ENCODE peak calls at places on chromosomes 6 and 20, in six cellular contexts. A, Q, V, S, H and T are unnamed samples.

GRCh38 chr20:35607003-35607735 is 8.5 kb upstream of the SPAG4 start:
- DNase-seq in A (no peak), Q (no peak), V (peak), S (no peak), H (peak), T (no peak)

GRCh38 chr6:139406577-139407343 is 32.3 kb upstream of the CITED2 start:
- DNase-seq in A (no peak), Q (no peak), V (peak), S (no peak), H (no peak), T (no peak)

GRCh38 chr20:37102571-37102970 is 6.8 kb upstream of the RBL1 start:
- DNase-seq in A (no peak), Q (no peak), V (no peak), S (no peak), H (no peak), T (no peak)

GRCh38 chr6:111758608-111759293 is 114.5 kb downstream of the FYN start:
- DNase-seq in A (no peak), Q (no peak), V (no peak), S (no peak), H (no peak), T (no peak)

GRCh38 chr20:13800728-13801134 is 15.9 kb downstream of the NDUFAF5 start:
- DNase-seq in A (peak), Q (peak), V (peak), S (peak), H (peak), T (no peak)

GRCh38 chr20:46253391-46253790 is 54.9 kb downstream of the CDH22 start:
- DNase-seq in A (no peak), Q (peak), V (peak), S (no peak), H (peak), T (no peak)

GRCh38 chr20:34552569-34552968 is 5.9 kb upstream of the MAP1LC3A start:
- DNase-seq in A (no peak), Q (no peak), V (no peak), S (no peak), H (no peak), T (no peak)

GRCh38 chr6:36019167-36019566 is 5.3 kb downstream of the SLC26A8 start:
- DNase-seq in A (no peak), Q (no peak), V (no peak), S (no peak), H (no peak), T (no peak)

GRCh38 chr6:8335371-8335770 is 100.0 kb downstream of the SLC35B3 start:
- DNase-seq in A (no peak), Q (no peak), V (no peak), S (no peak), H (no peak), T (no peak)

GRCh38 chr6:16168858-16169257 is 40.0 kb downstream of the MYLIP start:
- DNase-seq in A (peak), Q (no peak), V (no peak), S (no peak), H (no peak), T (no peak)

GRCh38 chr20:12030470-12030869 is 112.8 kb downstream of the BTBD3 start:
- DNase-seq in A (no peak), Q (no peak), V (no peak), S (no peak), H (no peak), T (no peak)

DNA sequence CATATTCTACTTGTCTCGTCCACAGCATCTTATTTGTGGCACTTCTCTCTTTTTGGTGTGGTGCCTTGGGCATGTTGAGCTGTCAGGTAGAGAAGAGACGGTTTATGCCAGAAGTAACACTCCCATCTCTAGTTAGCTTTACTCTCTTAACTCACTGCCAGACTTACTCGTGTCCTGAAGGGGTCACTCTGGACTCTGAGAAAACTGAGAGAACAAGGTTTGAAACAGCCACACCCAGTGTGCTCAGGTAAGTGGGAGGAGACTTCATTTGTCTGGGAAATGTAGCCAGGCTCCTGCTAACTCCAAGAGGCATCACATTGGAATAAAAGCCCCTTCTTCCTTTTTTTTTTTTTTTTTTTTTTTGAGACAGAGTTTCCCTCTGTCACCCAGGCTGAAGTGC is 360.8 kb downstream of the QKI start:
- DNase-seq in A (no peak), Q (no peak), V (no peak), S (no peak), H (no peak), T (no peak)
- TF ChIP-seq CTCF in A (no peak), Q (no peak), V (no peak), S (no peak), H (no peak), T (no peak)

DNA sequence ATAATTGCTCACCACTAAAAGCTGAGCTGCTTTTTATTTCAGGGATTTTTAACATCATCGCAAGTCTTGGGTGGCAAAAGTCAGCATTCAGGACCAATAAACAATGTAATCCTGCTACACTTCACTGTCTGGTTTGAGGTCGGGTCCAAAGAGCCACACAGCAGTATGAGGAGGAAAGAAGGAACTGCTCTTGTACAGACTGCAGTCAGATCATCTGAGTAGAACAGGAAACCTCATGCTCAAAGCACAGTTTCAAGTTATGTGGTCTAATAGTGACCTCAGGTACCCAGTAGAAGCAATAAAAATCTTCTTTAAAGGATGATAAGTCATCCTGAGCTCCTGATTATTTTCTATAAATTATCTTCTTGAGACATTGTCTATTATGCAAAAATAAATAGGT is 211.4 kb downstream of the FUT9 start:
- DNase-seq in A (no peak), Q (no peak), V (no peak), S (no peak), H (no peak), T (no peak)
- TF ChIP-seq CTCF in A (no peak), Q (no peak), V (no peak), S (no peak), H (no peak), T (no peak)

GRCh38 chr6:146381486-146381885 is 162.1 kb upstream of the RAB32 start:
- DNase-seq in A (no peak), Q (no peak), V (no peak), S (no peak), H (no peak), T (no peak)
- TF ChIP-seq CTCF in A (peak), Q (no peak), V (peak), S (no peak), H (no peak), T (peak)

DNA sequence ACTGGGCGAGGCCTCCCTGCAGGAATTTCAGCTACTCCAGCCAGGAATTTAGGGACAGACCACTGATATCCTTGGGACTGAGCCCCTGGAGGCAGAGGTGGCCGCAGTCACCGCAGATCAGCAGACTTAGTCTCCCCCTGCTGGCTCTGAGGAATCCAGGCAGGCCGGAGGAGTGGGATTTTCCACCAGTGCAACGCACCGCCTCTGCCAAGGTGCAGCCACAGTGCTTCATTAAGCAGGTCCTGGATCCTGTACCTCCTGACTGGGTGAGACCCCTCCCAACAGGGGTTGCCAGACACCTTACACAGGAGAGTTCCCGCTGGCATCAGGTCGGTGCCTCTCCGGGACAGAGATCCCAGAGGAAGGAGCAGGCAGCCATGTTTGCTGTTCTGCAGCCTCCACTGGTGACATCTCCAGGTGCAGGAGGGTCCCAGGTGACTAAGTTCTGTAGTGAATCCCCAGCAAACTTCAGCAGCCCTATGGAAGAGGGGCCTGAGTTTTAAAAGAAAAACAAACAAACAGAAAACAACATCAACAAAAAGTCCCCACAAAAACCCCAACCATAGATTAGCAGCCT is 515.2 kb downstream of the FRK start:
- DNase-seq in A (no peak), Q (no peak), V (no peak), S (no peak), H (no peak), T (peak)
- TF ChIP-seq CTCF in A (no peak), Q (no peak), V (no peak), S (no peak), H (no peak), T (peak)

GRCh38 chr6:52595796-52596130 is 18.9 kb upstream of the TRAM2 start:
- DNase-seq in A (no peak), Q (no peak), V (no peak), S (no peak), H (no peak), T (no peak)
- TF ChIP-seq CTCF in A (no peak), Q (no peak), V (no peak), S (no peak), H (no peak), T (no peak)

GRCh38 chr6:66421570-66421969 is 714.5 kb upstream of the EYS start:
- DNase-seq in A (peak), Q (no peak), V (no peak), S (no peak), H (peak), T (peak)
- TF ChIP-seq CTCF in A (peak), Q (no peak), V (no peak), S (no peak), H (no peak), T (peak)